ENCODE peak calls at places on chromosomes 7 and 10, in six cellular contexts. One of them, this sample, is unnamed.

GRCh38 chr10:58512470-58513188 is at the start of gene BICC1:
- DNase-seq in body of pancreas: peak
- DNase-seq in sigmoid colon: peak
- DNase-seq in IMR-90: peak
- DNase-seq in K562: no peak
- DNase-seq in adrenal gland: peak
- DNase-seq in this sample: no peak

GRCh38 chr7:116776610-116777289 is 85.6 kb upstream of the CAPZA2 start:
- DNase-seq in K562: no peak
- DNase-seq in adrenal gland: no peak
- DNase-seq in IMR-90: peak
- DNase-seq in body of pancreas: peak
- DNase-seq in sigmoid colon: no peak
- DNase-seq in this sample: no peak

GRCh38 chr10:24944512-24945255 is 7.7 kb downstream of the PRTFDC1 start:
- DNase-seq in K562: peak
- DNase-seq in IMR-90: peak
- DNase-seq in adrenal gland: peak
- DNase-seq in body of pancreas: peak
- DNase-seq in sigmoid colon: no peak
- DNase-seq in this sample: peak

GRCh38 chr7:147586526-147586925 is 1004.0 kb upstream of the C7orf33 start:
- DNase-seq in IMR-90: no peak
- DNase-seq in body of pancreas: no peak
- DNase-seq in K562: no peak
- DNase-seq in adrenal gland: no peak
- DNase-seq in sigmoid colon: no peak
- DNase-seq in this sample: no peak

GRCh38 chr10:64408386-64409178 is 887.4 kb downstream of the REEP3 start:
- DNase-seq in body of pancreas: no peak
- DNase-seq in adrenal gland: no peak
- DNase-seq in IMR-90: no peak
- DNase-seq in sigmoid colon: no peak
- DNase-seq in K562: no peak
- DNase-seq in this sample: no peak

GRCh38 chr7:82050792-82051191 is 280.9 kb upstream of the HGF start:
- DNase-seq in K562: no peak
- DNase-seq in adrenal gland: no peak
- DNase-seq in sigmoid colon: no peak
- DNase-seq in IMR-90: peak
- DNase-seq in body of pancreas: no peak
- DNase-seq in this sample: no peak

GRCh38 chr7:94655562-94655883 is 410 bp downstream of the SGCE start:
- DNase-seq in sigmoid colon: peak
- DNase-seq in IMR-90: no peak
- DNase-seq in body of pancreas: no peak
- DNase-seq in adrenal gland: peak
- DNase-seq in K562: no peak
- DNase-seq in this sample: no peak

GRCh38 chr10:29712108-29712507 is 77.3 kb upstream of the SVIL start:
- DNase-seq in sigmoid colon: no peak
- DNase-seq in IMR-90: peak
- DNase-seq in body of pancreas: no peak
- DNase-seq in K562: no peak
- DNase-seq in adrenal gland: no peak
- DNase-seq in this sample: no peak

GRCh38 chr7:100818825-100819224 is 8.5 kb downstream of the EPHB4 start:
- DNase-seq in adrenal gland: no peak
- DNase-seq in K562: no peak
- DNase-seq in body of pancreas: no peak
- DNase-seq in IMR-90: no peak
- DNase-seq in sigmoid colon: no peak
- DNase-seq in this sample: no peak

GRCh38 chr7:105387621-105388372 is 924 bp downstream of the SRPK2 start:
- DNase-seq in K562: peak
- DNase-seq in adrenal gland: peak
- DNase-seq in sigmoid colon: peak
- DNase-seq in IMR-90: peak
- DNase-seq in body of pancreas: peak
- DNase-seq in this sample: peak

GRCh38 chr10:103666109-103666508 is 172.6 kb downstream of the NEURL1 start:
- DNase-seq in body of pancreas: peak
- DNase-seq in sigmoid colon: no peak
- DNase-seq in adrenal gland: peak
- DNase-seq in IMR-90: peak
- DNase-seq in K562: peak
- DNase-seq in this sample: peak

GRCh38 chr10:53978292-53978691 is 822.7 kb downstream of the PCDH15 start:
- DNase-seq in adrenal gland: no peak
- DNase-seq in K562: no peak
- DNase-seq in IMR-90: no peak
- DNase-seq in sigmoid colon: no peak
- DNase-seq in body of pancreas: no peak
- DNase-seq in this sample: no peak

GRCh38 chr7:122343986-122344620 is 39.6 kb upstream of the FEZF1 start:
- DNase-seq in IMR-90: no peak
- DNase-seq in sigmoid colon: no peak
- DNase-seq in adrenal gland: no peak
- DNase-seq in body of pancreas: no peak
- DNase-seq in K562: no peak
- DNase-seq in this sample: no peak

GRCh38 chr10:70967591-70968588 is 79.5 kb upstream of the PCBD1 start:
- DNase-seq in IMR-90: peak
- DNase-seq in K562: no peak
- DNase-seq in sigmoid colon: no peak
- DNase-seq in body of pancreas: no peak
- DNase-seq in adrenal gland: no peak
- DNase-seq in this sample: no peak

GRCh38 chr7:29853775-29854174 is 47.5 kb downstream of the WIPF3 start:
- DNase-seq in K562: no peak
- DNase-seq in IMR-90: no peak
- DNase-seq in adrenal gland: no peak
- DNase-seq in sigmoid colon: no peak
- DNase-seq in body of pancreas: no peak
- DNase-seq in this sample: no peak

GRCh38 chr7:156079156-156079555 is 266.9 kb upstream of the SHH start:
- DNase-seq in IMR-90: no peak
- DNase-seq in K562: no peak
- DNase-seq in adrenal gland: no peak
- DNase-seq in body of pancreas: no peak
- DNase-seq in sigmoid colon: peak
- DNase-seq in this sample: no peak

GRCh38 chr10:14366760-14367159 is 36.0 kb upstream of the FRMD4A start:
- DNase-seq in sigmoid colon: no peak
- DNase-seq in adrenal gland: no peak
- DNase-seq in body of pancreas: peak
- DNase-seq in IMR-90: no peak
- DNase-seq in K562: no peak
- DNase-seq in this sample: no peak

GRCh38 chr10:103772096-103772845 is 83.1 kb downstream of the SH3PXD2A start:
- DNase-seq in IMR-90: peak
- DNase-seq in adrenal gland: peak
- DNase-seq in K562: peak
- DNase-seq in body of pancreas: peak
- DNase-seq in sigmoid colon: peak
- DNase-seq in this sample: peak

GRCh38 chr7:111384065-111384891 is 178.0 kb downstream of the IMMP2L start:
- DNase-seq in IMR-90: peak
- DNase-seq in sigmoid colon: no peak
- DNase-seq in adrenal gland: no peak
- DNase-seq in K562: no peak
- DNase-seq in body of pancreas: no peak
- DNase-seq in this sample: no peak

GRCh38 chr10:71527135-71527534 is 130.4 kb downstream of the CDH23 start:
- DNase-seq in sigmoid colon: no peak
- DNase-seq in IMR-90: no peak
- DNase-seq in adrenal gland: peak
- DNase-seq in K562: no peak
- DNase-seq in body of pancreas: peak
- DNase-seq in this sample: no peak

GRCh38 chr7:159056722-159057121 is 87.9 kb downstream of the VIPR2 start:
- DNase-seq in K562: no peak
- DNase-seq in adrenal gland: no peak
- DNase-seq in body of pancreas: no peak
- DNase-seq in IMR-90: no peak
- DNase-seq in sigmoid colon: peak
- DNase-seq in this sample: no peak

GRCh38 chr7:140330128-140330527 is 68.2 kb downstream of the SLC37A3 start:
- DNase-seq in body of pancreas: no peak
- DNase-seq in K562: no peak
- DNase-seq in adrenal gland: no peak
- DNase-seq in IMR-90: no peak
- DNase-seq in sigmoid colon: no peak
- DNase-seq in this sample: no peak

DNA sequence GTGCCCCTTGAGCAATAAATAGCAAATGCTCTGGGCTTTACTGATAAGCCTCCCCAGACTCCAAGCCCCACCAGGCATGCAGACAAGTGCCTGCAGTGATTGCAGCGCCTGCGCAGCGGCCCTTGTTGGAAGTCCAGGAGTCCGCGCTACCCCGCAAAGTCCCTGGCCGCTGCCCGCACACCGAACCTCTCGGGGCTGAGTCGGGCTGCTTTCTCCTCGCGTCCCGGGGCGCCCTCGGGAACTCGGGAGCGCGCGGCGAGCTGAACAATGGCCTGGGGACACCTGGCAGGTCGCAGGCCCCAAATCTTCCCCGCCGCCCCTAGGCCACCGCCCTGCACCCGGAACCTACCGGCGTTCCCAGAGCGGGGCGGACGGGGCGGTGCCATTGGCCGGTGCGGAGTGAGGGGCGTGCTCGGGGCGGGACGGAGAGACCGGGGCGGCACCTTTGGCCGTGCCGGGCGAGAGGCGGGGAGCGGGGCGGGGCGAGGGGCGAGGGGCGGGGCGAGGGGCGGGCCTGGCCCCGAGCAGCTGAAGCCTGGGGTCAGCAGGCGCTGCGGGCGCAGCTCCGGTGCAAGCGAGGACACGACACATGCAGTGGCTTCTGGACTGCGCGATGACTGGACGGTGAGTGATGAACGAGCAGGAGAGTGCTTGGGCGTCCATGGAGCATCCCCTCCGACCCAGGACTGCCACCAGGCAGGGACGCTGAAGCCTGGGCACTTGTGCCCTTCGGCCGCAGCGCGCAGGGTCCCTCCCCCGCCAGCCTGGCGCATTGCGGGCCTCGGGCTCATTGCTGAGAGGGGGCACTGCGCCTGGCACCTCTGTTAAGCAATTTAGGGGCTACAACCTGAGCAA is at the start of gene RASSF4:
- DNase-seq in IMR-90: peak
- DNase-seq in body of pancreas: peak
- DNase-seq in adrenal gland: peak
- DNase-seq in K562: peak
- DNase-seq in sigmoid colon: peak
- DNase-seq in this sample: peak
- TF ChIP-seq POLR2A in IMR-90: peak
- TF ChIP-seq POLR2A in body of pancreas: peak
- TF ChIP-seq POLR2A in adrenal gland: peak
- TF ChIP-seq POLR2A in K562: peak
- TF ChIP-seq POLR2A in sigmoid colon: peak
- TF ChIP-seq POLR2A in this sample: no peak

GRCh38 chr7:21428642-21428941 is 709 bp downstream of the SP4 start:
- DNase-seq in sigmoid colon: no peak
- DNase-seq in adrenal gland: no peak
- DNase-seq in body of pancreas: no peak
- DNase-seq in IMR-90: no peak
- DNase-seq in K562: no peak
- DNase-seq in this sample: no peak

GRCh38 chr7:21426286-21426957 is 1.5 kb upstream of the SP4 start:
- DNase-seq in K562: no peak
- DNase-seq in sigmoid colon: no peak
- DNase-seq in IMR-90: no peak
- DNase-seq in adrenal gland: no peak
- DNase-seq in body of pancreas: no peak
- DNase-seq in this sample: no peak

GRCh38 chr7:21426958-21427860 is 674 bp upstream of the SP4 start:
- DNase-seq in sigmoid colon: peak
- DNase-seq in body of pancreas: peak
- DNase-seq in IMR-90: peak
- DNase-seq in adrenal gland: peak
- DNase-seq in K562: peak
- DNase-seq in this sample: peak

GRCh38 chr7:21429021-21429420 is 1.1 kb downstream of the SP4 start:
- DNase-seq in body of pancreas: no peak
- DNase-seq in sigmoid colon: no peak
- DNase-seq in IMR-90: no peak
- DNase-seq in K562: peak
- DNase-seq in adrenal gland: no peak
- DNase-seq in this sample: peak

GRCh38 chr7:21427861-21428641 is at the start of gene SP4:
- DNase-seq in K562: peak
- DNase-seq in IMR-90: peak
- DNase-seq in sigmoid colon: peak
- DNase-seq in adrenal gland: peak
- DNase-seq in body of pancreas: peak
- DNase-seq in this sample: peak
- TF ChIP-seq POLR2A in K562: peak
- TF ChIP-seq POLR2A in IMR-90: peak
- TF ChIP-seq POLR2A in sigmoid colon: no peak
- TF ChIP-seq POLR2A in adrenal gland: peak
- TF ChIP-seq POLR2A in body of pancreas: peak
- TF ChIP-seq POLR2A in this sample: no peak

DNA sequence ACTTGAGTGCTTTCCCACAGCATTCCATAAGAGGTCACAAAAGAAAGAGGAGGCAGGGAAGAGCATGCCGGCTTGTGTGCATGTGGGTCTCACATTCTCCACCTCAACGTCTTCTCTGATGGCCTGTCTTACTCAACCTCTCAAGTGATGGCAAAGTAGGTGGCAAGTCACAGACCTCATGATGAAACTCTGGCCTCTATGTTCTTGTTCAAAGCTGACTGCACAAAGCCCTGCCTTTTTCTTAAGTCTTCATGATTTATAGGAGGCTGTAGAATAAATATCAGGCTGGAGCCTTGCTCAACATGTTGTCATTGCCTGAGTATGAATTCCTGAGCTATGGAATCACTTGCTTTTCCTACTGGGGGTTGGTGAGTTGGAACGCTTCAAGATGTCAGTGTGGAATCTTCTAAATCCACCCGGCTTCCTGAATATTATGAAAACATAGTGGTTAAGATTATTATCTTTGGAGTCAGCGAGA is 213.6 kb upstream of the INHBA start:
- DNase-seq in IMR-90: peak
- DNase-seq in K562: no peak
- DNase-seq in sigmoid colon: peak
- DNase-seq in adrenal gland: no peak
- DNase-seq in body of pancreas: peak
- DNase-seq in this sample: no peak
- TF ChIP-seq POLR2A in IMR-90: peak
- TF ChIP-seq POLR2A in K562: no peak
- TF ChIP-seq POLR2A in sigmoid colon: no peak
- TF ChIP-seq POLR2A in adrenal gland: no peak
- TF ChIP-seq POLR2A in body of pancreas: no peak
- TF ChIP-seq POLR2A in this sample: no peak

DNA sequence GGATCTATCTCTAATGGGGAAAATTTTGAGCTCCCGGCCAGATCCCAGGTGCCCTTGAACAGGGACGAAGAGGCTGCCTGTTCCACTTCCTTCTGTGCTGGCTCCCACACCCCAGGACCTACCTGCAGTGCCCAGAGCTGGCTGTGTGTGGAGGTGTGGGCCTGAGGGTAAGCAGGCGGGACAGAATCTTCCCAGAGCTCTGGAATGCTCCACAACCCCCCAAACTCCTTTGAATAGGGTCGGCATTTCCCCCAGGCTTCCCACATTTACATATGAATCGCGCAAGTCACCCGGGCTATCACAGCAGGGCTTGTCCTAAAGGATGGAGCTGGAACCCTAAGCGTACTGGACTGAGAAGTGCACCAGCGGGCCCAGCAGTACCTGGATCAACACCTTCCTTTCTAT is 95.9 kb downstream of the DNMBP start:
- DNase-seq in adrenal gland: no peak
- DNase-seq in sigmoid colon: no peak
- DNase-seq in body of pancreas: peak
- DNase-seq in K562: no peak
- DNase-seq in IMR-90: no peak
- DNase-seq in this sample: no peak
- TF ChIP-seq POLR2A in adrenal gland: no peak
- TF ChIP-seq POLR2A in sigmoid colon: no peak
- TF ChIP-seq POLR2A in body of pancreas: no peak
- TF ChIP-seq POLR2A in K562: no peak
- TF ChIP-seq POLR2A in IMR-90: no peak
- TF ChIP-seq POLR2A in this sample: no peak

This sample was measured in erythroblast.